ENCODE peak calls at places on chromosome 9, in ten cellular contexts. A is fibroblast of lung; U is tibial nerve; S is T-cell; K is stimulated activated CD4-positive, alpha-beta T cell treated with anti-CD3 and anti-CD28 coated beads, Interleukin-12 subunit alpha, Interleukin-12 subunit beta, amount 100 ng/mL, for 4 hours; C is nucleus accumbens; W is endothelial cell; H is RPMI8226; P is activated naive CD4-positive, alpha-beta T cell; Q is Daoy. N is an unnamed sample.

GRCh38 chr9:107158321-107158720 is 124.8 kb upstream of the RAD23B start:
- DNase-seq in A (peak), U (no peak), S (no peak), K (no peak), C (no peak), W (peak), H (no peak), P (no peak), Q (no peak), N (peak)

GRCh38 chr9:136010176-136010575 is 49.0 kb upstream of the UBAC1 start:
- DNase-seq in A (no peak), U (no peak), S (no peak), K (no peak), C (no peak), W (no peak), H (no peak), P (no peak), Q (no peak), N (no peak)

GRCh38 chr9:129235041-129235930 is 57.2 kb upstream of the IER5L start:
- DNase-seq in A (no peak), U (no peak), S (no peak), K (no peak), C (no peak), W (no peak), H (no peak), P (no peak), Q (no peak), N (no peak)

GRCh38 chr9:119365291-119366027 is 3.8 kb downstream of the BRINP1 start:
- DNase-seq in A (no peak), U (no peak), S (no peak), K (no peak), C (peak), W (peak), H (peak), P (no peak), Q (no peak), N (peak)

GRCh38 chr9:30609713-30610112 is 1774.7 kb upstream of the ACO1 start:
- DNase-seq in A (no peak), U (no peak), S (no peak), K (no peak), C (no peak), W (no peak), H (no peak), P (no peak), Q (no peak), N (no peak)

GRCh38 chr9:15357050-15357653 is 50.1 kb upstream of the TTC39B start:
- DNase-seq in A (no peak), U (no peak), S (no peak), K (peak), C (no peak), W (peak), H (peak), P (peak), Q (peak), N (no peak)

GRCh38 chr9:134833294-134833880 is 47.2 kb upstream of the FCN2 start:
- DNase-seq in A (no peak), U (no peak), S (no peak), K (no peak), C (no peak), W (no peak), H (no peak), P (no peak), Q (no peak), N (no peak)

GRCh38 chr9:34988218-34989055 is 1.1 kb upstream of the DNAJB5 start:
- DNase-seq in A (peak), U (no peak), S (no peak), K (peak), C (peak), W (peak), H (no peak), P (peak), Q (peak), N (peak)

GRCh38 chr9:129182625-129183494 is 4.8 kb upstream of the IER5L start:
- DNase-seq in A (no peak), U (peak), S (no peak), K (no peak), C (no peak), W (peak), H (peak), P (no peak), Q (no peak), N (no peak)

GRCh38 chr9:91421022-91421765 is 2.4 kb downstream of the NFIL3 start:
- DNase-seq in A (peak), U (no peak), S (no peak), K (peak), C (no peak), W (peak), H (no peak), P (no peak), Q (peak), N (no peak)

GRCh38 chr9:134226221-134226930 is 62.0 kb upstream of the RNU6ATAC start:
- DNase-seq in A (peak), U (no peak), S (no peak), K (no peak), C (no peak), W (no peak), H (no peak), P (no peak), Q (no peak), N (no peak)

GRCh38 chr9:120366646-120367019 is 213.3 kb downstream of the CDK5RAP2 start:
- DNase-seq in A (peak), U (peak), S (no peak), K (no peak), C (no peak), W (peak), H (no peak), P (no peak), Q (peak), N (no peak)

GRCh38 chr9:136757328-136757727 is 715 bp downstream of the LCN8 start:
- DNase-seq in A (no peak), U (no peak), S (no peak), K (no peak), C (no peak), W (no peak), H (peak), P (no peak), Q (no peak), N (no peak)

GRCh38 chr9:129619787-129620668 is 873 bp downstream of the C9orf50 start:
- DNase-seq in A (no peak), U (no peak), S (no peak), K (no peak), C (no peak), W (no peak), H (no peak), P (no peak), Q (no peak), N (no peak)

GRCh38 chr9:21904776-21905175 is 89.4 kb downstream of the CDKN2A start:
- DNase-seq in A (no peak), U (no peak), S (no peak), K (no peak), C (no peak), W (no peak), H (no peak), P (no peak), Q (no peak), N (no peak)

GRCh38 chr9:79477241-79477830 is 94.4 kb upstream of the TLE4 start:
- DNase-seq in A (no peak), U (no peak), S (no peak), K (no peak), C (no peak), W (no peak), H (no peak), P (no peak), Q (no peak), N (no peak)

GRCh38 chr9:121655231-121655755 is 3.9 kb downstream of the DAB2IP start:
- DNase-seq in A (no peak), U (no peak), S (no peak), K (no peak), C (no peak), W (no peak), H (no peak), P (no peak), Q (no peak), N (no peak)

GRCh38 chr9:84140535-84141101 is 160.0 kb downstream of the RMI1 start:
- DNase-seq in A (peak), U (no peak), S (no peak), K (no peak), C (no peak), W (peak), H (peak), P (no peak), Q (peak), N (no peak)

GRCh38 chr9:89993678-89994630 is 389.1 kb downstream of the GADD45G start:
- DNase-seq in A (no peak), U (peak), S (no peak), K (no peak), C (no peak), W (no peak), H (no peak), P (no peak), Q (no peak), N (no peak)

GRCh38 chr9:36137392-36138004 is 965 bp downstream of the GLIPR2 start:
- DNase-seq in A (peak), U (no peak), S (no peak), K (no peak), C (no peak), W (no peak), H (no peak), P (no peak), Q (no peak), N (no peak)

GRCh38 chr9:93574900-93575705 is 1.3 kb upstream of the PHF2 start:
- DNase-seq in A (no peak), U (no peak), S (no peak), K (no peak), C (no peak), W (no peak), H (no peak), P (no peak), Q (no peak), N (no peak)

GRCh38 chr9:70094747-70095146 is 51.1 kb downstream of the MAMDC2 start:
- DNase-seq in A (no peak), U (no peak), S (no peak), K (no peak), C (no peak), W (no peak), H (no peak), P (no peak), Q (no peak), N (no peak)

GRCh38 chr9:20023237-20023928 is 234.5 kb upstream of the SLC24A2 start:
- DNase-seq in A (no peak), U (no peak), S (no peak), K (no peak), C (no peak), W (no peak), H (no peak), P (no peak), Q (no peak), N (no peak)

GRCh38 chr9:81318571-81318970 is 370.8 kb downstream of the TLE1 start:
- DNase-seq in A (peak), U (no peak), S (no peak), K (no peak), C (no peak), W (no peak), H (no peak), P (no peak), Q (peak), N (no peak)

GRCh38 chr9:132221941-132222340 is 60.1 kb downstream of the NTNG2 start:
- DNase-seq in A (no peak), U (no peak), S (no peak), K (no peak), C (no peak), W (no peak), H (no peak), P (no peak), Q (no peak), N (no peak)

GRCh38 chr9:2469681-2470141 is 151.9 kb upstream of the VLDLR start:
- DNase-seq in A (peak), U (peak), S (no peak), K (no peak), C (no peak), W (peak), H (peak), P (no peak), Q (peak), N (no peak)

GRCh38 chr9:125524522-125524921 is 182.5 kb downstream of the MAPKAP1 start:
- DNase-seq in A (no peak), U (no peak), S (no peak), K (no peak), C (no peak), W (peak), H (no peak), P (no peak), Q (no peak), N (no peak)

GRCh38 chr9:124527781-124528180 is 20.6 kb upstream of the NR5A1 start:
- DNase-seq in A (peak), U (no peak), S (no peak), K (no peak), C (no peak), W (no peak), H (no peak), P (no peak), Q (no peak), N (no peak)

GRCh38 chr9:82961504-82962125 is 101.3 kb downstream of the RASEF start:
- DNase-seq in A (peak), U (peak), S (no peak), K (peak), C (peak), W (peak), H (peak), P (no peak), Q (peak), N (peak)

GRCh38 chr9:33416996-33417395 is 14.6 kb upstream of the AQP7 start:
- DNase-seq in A (no peak), U (no peak), S (no peak), K (no peak), C (no peak), W (no peak), H (peak), P (peak), Q (no peak), N (no peak)

GRCh38 chr9:114616684-114617520 is 5.8 kb downstream of the TMEM268 start:
- DNase-seq in A (no peak), U (peak), S (no peak), K (no peak), C (no peak), W (no peak), H (peak), P (peak), Q (no peak), N (peak)

GRCh38 chr9:77751341-77752091 is 103.4 kb upstream of the GNA14 start:
- DNase-seq in A (peak), U (peak), S (no peak), K (no peak), C (no peak), W (peak), H (peak), P (no peak), Q (peak), N (no peak)

GRCh38 chr9:93684161-93684765 is 107.9 kb downstream of the PHF2 start:
- DNase-seq in A (no peak), U (peak), S (peak), K (no peak), C (no peak), W (no peak), H (no peak), P (no peak), Q (no peak), N (no peak)

GRCh38 chr9:26723486-26723885 is 169.1 kb downstream of the CAAP1 start:
- DNase-seq in A (peak), U (peak), S (no peak), K (peak), C (no peak), W (peak), H (peak), P (no peak), Q (peak), N (no peak)

GRCh38 chr9:15746905-15747304 is 194.1 kb downstream of the CCDC171 start:
- DNase-seq in A (no peak), U (no peak), S (no peak), K (no peak), C (no peak), W (no peak), H (no peak), P (no peak), Q (no peak), N (no peak)

N was measured in amygdala.